ENCODE peak calls at places on chromosomes 16 and 17, in six cellular contexts. One of them, this sample, is unnamed.
A peak's percentile ranks its signal among the peaks of the same experiment; 100 is the strongest.

GRCh38 chr17:41428591-41429326 is 4.4 kb upstream of the KRT37 start:
- DNase-seq in GM12892: no peak
- DNase-seq in left cardiac atrium: no peak
- DNase-seq in stimulated activated CD4-positive, alpha-beta T cell treated with anti-CD3 and anti-CD28 coated beads, Interleukin-2, amount 100 ng/mL, for 24 hours: no peak
- DNase-seq in A172: peak; percentile 40
- DNase-seq in AG09309: no peak
- DNase-seq in this sample: no peak

GRCh38 chr16:14501331-14502255 is 128.5 kb downstream of the PARN start:
- DNase-seq in GM12892: no peak
- DNase-seq in left cardiac atrium: peak; percentile 89
- DNase-seq in stimulated activated CD4-positive, alpha-beta T cell treated with anti-CD3 and anti-CD28 coated beads, Interleukin-2, amount 100 ng/mL, for 24 hours: no peak
- DNase-seq in A172: peak; percentile 97
- DNase-seq in AG09309: peak; percentile 88
- DNase-seq in this sample: no peak

GRCh38 chr17:76529224-76529642 is 8.3 kb downstream of the CYGB start:
- DNase-seq in GM12892: no peak
- DNase-seq in left cardiac atrium: peak; percentile 86
- DNase-seq in stimulated activated CD4-positive, alpha-beta T cell treated with anti-CD3 and anti-CD28 coated beads, Interleukin-2, amount 100 ng/mL, for 24 hours: no peak
- DNase-seq in A172: peak; percentile 53
- DNase-seq in AG09309: peak; percentile 86
- DNase-seq in this sample: no peak

GRCh38 chr17:58281511-58282011 is 826 bp upstream of the MPO start:
- DNase-seq in GM12892: no peak
- DNase-seq in left cardiac atrium: no peak
- DNase-seq in stimulated activated CD4-positive, alpha-beta T cell treated with anti-CD3 and anti-CD28 coated beads, Interleukin-2, amount 100 ng/mL, for 24 hours: no peak
- DNase-seq in A172: no peak
- DNase-seq in AG09309: no peak
- DNase-seq in this sample: no peak

GRCh38 chr16:48478418-48478817 is 93.2 kb upstream of the SIAH1 start:
- DNase-seq in GM12892: no peak
- DNase-seq in left cardiac atrium: no peak
- DNase-seq in stimulated activated CD4-positive, alpha-beta T cell treated with anti-CD3 and anti-CD28 coated beads, Interleukin-2, amount 100 ng/mL, for 24 hours: no peak
- DNase-seq in A172: no peak
- DNase-seq in AG09309: no peak
- DNase-seq in this sample: no peak

GRCh38 chr17:50258647-50259483 is 15.4 kb upstream of the TMEM92 start:
- DNase-seq in GM12892: peak; percentile 19
- DNase-seq in left cardiac atrium: no peak
- DNase-seq in stimulated activated CD4-positive, alpha-beta T cell treated with anti-CD3 and anti-CD28 coated beads, Interleukin-2, amount 100 ng/mL, for 24 hours: peak; percentile 3
- DNase-seq in A172: no peak
- DNase-seq in AG09309: peak; percentile 58
- DNase-seq in this sample: no peak

GRCh38 chr17:51161541-51161940 is 4.7 kb upstream of the NME2 start:
- DNase-seq in GM12892: no peak
- DNase-seq in left cardiac atrium: no peak
- DNase-seq in stimulated activated CD4-positive, alpha-beta T cell treated with anti-CD3 and anti-CD28 coated beads, Interleukin-2, amount 100 ng/mL, for 24 hours: no peak
- DNase-seq in A172: no peak
- DNase-seq in AG09309: no peak
- DNase-seq in this sample: no peak

GRCh38 chr17:83152745-83153611 is 73.6 kb downstream of the METRNL start:
- DNase-seq in GM12892: no peak
- DNase-seq in left cardiac atrium: peak; percentile 67
- DNase-seq in stimulated activated CD4-positive, alpha-beta T cell treated with anti-CD3 and anti-CD28 coated beads, Interleukin-2, amount 100 ng/mL, for 24 hours: no peak
- DNase-seq in A172: no peak
- DNase-seq in AG09309: no peak
- DNase-seq in this sample: no peak

GRCh38 chr17:47839899-47840741 is 953 bp downstream of the SCRN2 start:
- DNase-seq in GM12892: no peak
- DNase-seq in left cardiac atrium: no peak
- DNase-seq in stimulated activated CD4-positive, alpha-beta T cell treated with anti-CD3 and anti-CD28 coated beads, Interleukin-2, amount 100 ng/mL, for 24 hours: no peak
- DNase-seq in A172: no peak
- DNase-seq in AG09309: no peak
- DNase-seq in this sample: no peak

GRCh38 chr16:81633147-81633619 is 145.9 kb upstream of the PLCG2 start:
- DNase-seq in GM12892: no peak
- DNase-seq in left cardiac atrium: no peak
- DNase-seq in stimulated activated CD4-positive, alpha-beta T cell treated with anti-CD3 and anti-CD28 coated beads, Interleukin-2, amount 100 ng/mL, for 24 hours: no peak
- DNase-seq in A172: no peak
- DNase-seq in AG09309: no peak
- DNase-seq in this sample: no peak

GRCh38 chr16:85238233-85238647 is 126.0 kb upstream of the CIBAR2 start:
- DNase-seq in GM12892: no peak
- DNase-seq in left cardiac atrium: peak; percentile 86
- DNase-seq in stimulated activated CD4-positive, alpha-beta T cell treated with anti-CD3 and anti-CD28 coated beads, Interleukin-2, amount 100 ng/mL, for 24 hours: no peak
- DNase-seq in A172: no peak
- DNase-seq in AG09309: no peak
- DNase-seq in this sample: no peak

GRCh38 chr16:85372627-85373372 is 240.3 kb upstream of the GSE1 start:
- DNase-seq in GM12892: no peak
- DNase-seq in left cardiac atrium: peak; percentile 54
- DNase-seq in stimulated activated CD4-positive, alpha-beta T cell treated with anti-CD3 and anti-CD28 coated beads, Interleukin-2, amount 100 ng/mL, for 24 hours: no peak
- DNase-seq in A172: peak; percentile 85
- DNase-seq in AG09309: peak; percentile 58
- DNase-seq in this sample: no peak

GRCh38 chr17:40530988-40531971 is 29.9 kb upstream of the TNS4 start:
- DNase-seq in GM12892: no peak
- DNase-seq in left cardiac atrium: peak; percentile 23
- DNase-seq in stimulated activated CD4-positive, alpha-beta T cell treated with anti-CD3 and anti-CD28 coated beads, Interleukin-2, amount 100 ng/mL, for 24 hours: peak; percentile 88
- DNase-seq in A172: no peak
- DNase-seq in AG09309: no peak
- DNase-seq in this sample: no peak

GRCh38 chr17:42291136-42291535 is 2.8 kb downstream of the STAT5A start:
- DNase-seq in GM12892: no peak
- DNase-seq in left cardiac atrium: no peak
- DNase-seq in stimulated activated CD4-positive, alpha-beta T cell treated with anti-CD3 and anti-CD28 coated beads, Interleukin-2, amount 100 ng/mL, for 24 hours: no peak
- DNase-seq in A172: no peak
- DNase-seq in AG09309: no peak
- DNase-seq in this sample: no peak

GRCh38 chr16:11534262-11534661 is 52.5 kb downstream of the LITAF start:
- DNase-seq in GM12892: no peak
- DNase-seq in left cardiac atrium: no peak
- DNase-seq in stimulated activated CD4-positive, alpha-beta T cell treated with anti-CD3 and anti-CD28 coated beads, Interleukin-2, amount 100 ng/mL, for 24 hours: no peak
- DNase-seq in A172: no peak
- DNase-seq in AG09309: no peak
- DNase-seq in this sample: no peak

GRCh38 chr17:13134106-13134505 is 116.3 kb upstream of the ELAC2 start:
- DNase-seq in GM12892: no peak
- DNase-seq in left cardiac atrium: no peak
- DNase-seq in stimulated activated CD4-positive, alpha-beta T cell treated with anti-CD3 and anti-CD28 coated beads, Interleukin-2, amount 100 ng/mL, for 24 hours: no peak
- DNase-seq in A172: no peak
- DNase-seq in AG09309: no peak
- DNase-seq in this sample: no peak

GRCh38 chr16:14522617-14523135 is 107.4 kb downstream of the PARN start:
- DNase-seq in GM12892: no peak
- DNase-seq in left cardiac atrium: no peak
- DNase-seq in stimulated activated CD4-positive, alpha-beta T cell treated with anti-CD3 and anti-CD28 coated beads, Interleukin-2, amount 100 ng/mL, for 24 hours: no peak
- DNase-seq in A172: no peak
- DNase-seq in AG09309: no peak
- DNase-seq in this sample: no peak

GRCh38 chr16:66190411-66190810 is 176.1 kb upstream of the CDH5 start:
- DNase-seq in GM12892: no peak
- DNase-seq in left cardiac atrium: no peak
- DNase-seq in stimulated activated CD4-positive, alpha-beta T cell treated with anti-CD3 and anti-CD28 coated beads, Interleukin-2, amount 100 ng/mL, for 24 hours: no peak
- DNase-seq in A172: no peak
- DNase-seq in AG09309: no peak
- DNase-seq in this sample: no peak

GRCh38 chr17:229945-230235 is 48.4 kb upstream of the DOC2B start:
- DNase-seq in GM12892: no peak
- DNase-seq in left cardiac atrium: no peak
- DNase-seq in stimulated activated CD4-positive, alpha-beta T cell treated with anti-CD3 and anti-CD28 coated beads, Interleukin-2, amount 100 ng/mL, for 24 hours: no peak
- DNase-seq in A172: no peak
- DNase-seq in AG09309: no peak
- DNase-seq in this sample: no peak

GRCh38 chr17:43368740-43369506 is 29.9 kb upstream of the ARL4D start:
- DNase-seq in GM12892: no peak
- DNase-seq in left cardiac atrium: peak; percentile 88
- DNase-seq in stimulated activated CD4-positive, alpha-beta T cell treated with anti-CD3 and anti-CD28 coated beads, Interleukin-2, amount 100 ng/mL, for 24 hours: peak; percentile 69
- DNase-seq in A172: peak; percentile 62
- DNase-seq in AG09309: no peak
- DNase-seq in this sample: peak; percentile 64

GRCh38 chr17:77501101-77501566 is 360.4 kb downstream of the SEC14L1 start:
- DNase-seq in GM12892: no peak
- DNase-seq in left cardiac atrium: no peak
- DNase-seq in stimulated activated CD4-positive, alpha-beta T cell treated with anti-CD3 and anti-CD28 coated beads, Interleukin-2, amount 100 ng/mL, for 24 hours: peak; percentile 57
- DNase-seq in A172: no peak
- DNase-seq in AG09309: no peak
- DNase-seq in this sample: peak; percentile 15